ENCODE peak calls at places on chromosome 10, in four cellular contexts. One of them, this sample, is unnamed.

GRCh38 chr10:93461807-93462178 is 20.3 kb downstream of the MYOF start:
- DNase-seq in NB4: peak; percentile 63
- DNase-seq in psoas muscle: no peak
- DNase-seq in MM.1S: no peak
- DNase-seq in this sample: peak; percentile 65

GRCh38 chr10:13865758-13866491 is 279.2 kb downstream of the PRPF18 start:
- DNase-seq in psoas muscle: peak; percentile 38
- DNase-seq in MM.1S: no peak
- DNase-seq in NB4: no peak
- DNase-seq in this sample: peak; percentile 67

GRCh38 chr10:29200280-29200679 is 88.6 kb upstream of the LYZL1 start:
- DNase-seq in MM.1S: peak; percentile 41
- DNase-seq in NB4: no peak
- DNase-seq in psoas muscle: no peak
- DNase-seq in this sample: no peak

GRCh38 chr10:43200538-43201390 is 62.5 kb downstream of the CSGALNACT2 start:
- DNase-seq in NB4: no peak
- DNase-seq in psoas muscle: no peak
- DNase-seq in MM.1S: no peak
- DNase-seq in this sample: no peak

GRCh38 chr10:110525349-110526260 is 27.9 kb downstream of the DUSP5 start:
- DNase-seq in NB4: peak; percentile 41
- DNase-seq in MM.1S: no peak
- DNase-seq in psoas muscle: no peak
- DNase-seq in this sample: peak; percentile 55

GRCh38 chr10:44195120-44196007 is 189.5 kb downstream of the CXCL12 start:
- DNase-seq in MM.1S: no peak
- DNase-seq in NB4: peak; percentile 15
- DNase-seq in psoas muscle: peak; percentile 74
- DNase-seq in this sample: peak; percentile 95

GRCh38 chr10:71981024-71981867 is 17.1 kb downstream of the CHST3 start:
- DNase-seq in NB4: no peak
- DNase-seq in MM.1S: no peak
- DNase-seq in psoas muscle: no peak
- DNase-seq in this sample: peak; percentile 59

GRCh38 chr10:129390726-129391125 is 76.3 kb upstream of the MGMT start:
- DNase-seq in NB4: no peak
- DNase-seq in MM.1S: no peak
- DNase-seq in psoas muscle: no peak
- DNase-seq in this sample: no peak

GRCh38 chr10:76977046-76977445 is 660.6 kb downstream of the KCNMA1 start:
- DNase-seq in psoas muscle: no peak
- DNase-seq in MM.1S: no peak
- DNase-seq in NB4: no peak
- DNase-seq in this sample: no peak

GRCh38 chr10:125340871-125341270 is 180.5 kb upstream of the CTBP2 start:
- DNase-seq in MM.1S: no peak
- DNase-seq in NB4: no peak
- DNase-seq in psoas muscle: no peak
- DNase-seq in this sample: peak; percentile 7

GRCh38 chr10:119409906-119410305 is 132.6 kb downstream of the RGS10 start:
- DNase-seq in psoas muscle: peak; percentile 65
- DNase-seq in NB4: no peak
- DNase-seq in MM.1S: no peak
- DNase-seq in this sample: no peak

GRCh38 chr10:84179059-84179710 is 5.6 kb downstream of the GPR15LG start:
- DNase-seq in NB4: no peak
- DNase-seq in psoas muscle: no peak
- DNase-seq in MM.1S: no peak
- DNase-seq in this sample: peak; percentile 22

GRCh38 chr10:112775892-112776679 is 174.0 kb upstream of the TCF7L2 start:
- DNase-seq in MM.1S: no peak
- DNase-seq in psoas muscle: no peak
- DNase-seq in NB4: no peak
- DNase-seq in this sample: no peak

GRCh38 chr10:5776150-5776880 is 36.9 kb downstream of the GDI2 start:
- DNase-seq in NB4: no peak
- DNase-seq in psoas muscle: no peak
- DNase-seq in MM.1S: no peak
- DNase-seq in this sample: peak; percentile 66

GRCh38 chr10:45261243-45261775 is 54.1 kb downstream of the OR13A1 start:
- DNase-seq in psoas muscle: no peak
- DNase-seq in NB4: no peak
- DNase-seq in MM.1S: no peak
- DNase-seq in this sample: no peak

GRCh38 chr10:122462533-122463465 is 1.4 kb downstream of the HTRA1 start:
- DNase-seq in NB4: no peak
- DNase-seq in MM.1S: no peak
- DNase-seq in psoas muscle: peak; percentile 77
- DNase-seq in this sample: peak; percentile 77

GRCh38 chr10:20582041-20582440 is 315.1 kb downstream of the NEBL start:
- DNase-seq in MM.1S: no peak
- DNase-seq in psoas muscle: no peak
- DNase-seq in NB4: no peak
- DNase-seq in this sample: no peak

GRCh38 chr10:113958631-113959382 is 84.9 kb upstream of the ADRB1 start:
- DNase-seq in MM.1S: no peak
- DNase-seq in NB4: peak; percentile 77
- DNase-seq in psoas muscle: peak; percentile 22
- DNase-seq in this sample: peak; percentile 81

GRCh38 chr10:76086571-76087260 is 655.3 kb downstream of the LRMDA start:
- DNase-seq in psoas muscle: peak; percentile 64
- DNase-seq in NB4: peak; percentile 28
- DNase-seq in MM.1S: no peak
- DNase-seq in this sample: peak; percentile 94

GRCh38 chr10:110410329-110411046 is 87.2 kb upstream of the DUSP5 start:
- DNase-seq in psoas muscle: peak; percentile 35
- DNase-seq in MM.1S: no peak
- DNase-seq in NB4: no peak
- DNase-seq in this sample: peak; percentile 96

GRCh38 chr10:116741391-116742351 is 695 bp downstream of the HSPA12A start:
- DNase-seq in MM.1S: no peak
- DNase-seq in NB4: no peak
- DNase-seq in psoas muscle: peak; percentile 37
- DNase-seq in this sample: no peak

GRCh38 chr10:130301026-130301892 is 165.1 kb downstream of the GLRX3 start:
- DNase-seq in NB4: peak; percentile 89
- DNase-seq in psoas muscle: no peak
- DNase-seq in MM.1S: peak; percentile 60
- DNase-seq in this sample: peak; percentile 76

GRCh38 chr10:100743626-100744135 is 1.7 kb upstream of the PAX2 start:
- DNase-seq in MM.1S: peak; percentile 70
- DNase-seq in NB4: peak; percentile 83
- DNase-seq in psoas muscle: no peak
- DNase-seq in this sample: peak; percentile 69

GRCh38 chr10:94361161-94361794 is 1.5 kb downstream of the NOC3L start:
- DNase-seq in psoas muscle: no peak
- DNase-seq in MM.1S: peak; percentile 38
- DNase-seq in NB4: peak; percentile 33
- DNase-seq in this sample: peak; percentile 42

GRCh38 chr10:98078774-98079173 is 48.4 kb upstream of the CRTAC1 start:
- DNase-seq in MM.1S: no peak
- DNase-seq in psoas muscle: no peak
- DNase-seq in NB4: no peak
- DNase-seq in this sample: no peak

DNA sequence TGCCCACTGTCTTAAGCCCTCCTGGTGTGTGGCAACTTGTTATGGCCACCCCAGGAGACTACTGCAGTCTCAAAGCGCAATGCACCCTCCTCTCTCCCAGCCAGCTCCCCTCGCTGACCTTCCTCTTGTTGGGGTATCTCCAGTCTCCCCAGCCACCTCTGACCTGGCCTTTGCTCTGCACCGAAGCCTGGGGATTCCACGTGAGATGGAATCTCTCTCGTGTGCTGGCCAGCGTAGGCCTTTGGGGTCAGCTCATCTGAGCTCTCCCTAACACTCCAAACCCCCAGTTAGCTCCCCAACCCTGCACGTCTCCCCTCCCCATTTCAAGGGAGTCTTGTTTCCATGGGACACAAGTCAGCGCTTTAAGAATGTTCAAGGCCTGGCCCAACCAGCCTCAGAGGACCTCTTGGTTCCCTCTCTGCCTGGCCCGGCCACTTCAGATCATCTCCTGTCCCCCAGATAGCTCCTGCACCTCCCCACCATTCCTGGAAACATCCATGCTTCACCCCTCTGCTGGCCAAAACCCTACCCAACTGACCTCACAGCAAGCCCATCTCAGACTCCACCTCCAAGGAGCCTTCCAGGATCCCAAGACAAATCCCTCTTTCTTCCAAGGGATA is 11.2 kb downstream of the ITPRIP start:
- DNase-seq in NB4: no peak
- DNase-seq in MM.1S: no peak
- DNase-seq in psoas muscle: no peak
- DNase-seq in this sample: no peak
- H3K4me3 ChIP-seq in NB4: peak overlapping the region; percentile 56
- H3K4me3 ChIP-seq in MM.1S: no peak overlapping the region
- H3K4me3 ChIP-seq in psoas muscle: no peak overlapping the region
- H3K4me3 ChIP-seq in this sample: peak overlapping the region; percentile 61

GRCh38 chr10:3224241-3224640 is 51.7 kb upstream of the PITRM1 start:
- DNase-seq in MM.1S: no peak
- DNase-seq in psoas muscle: no peak
- DNase-seq in NB4: no peak
- DNase-seq in this sample: no peak

GRCh38 chr10:3220853-3221252 is 48.3 kb upstream of the PITRM1 start:
- DNase-seq in MM.1S: no peak
- DNase-seq in psoas muscle: no peak
- DNase-seq in NB4: no peak
- DNase-seq in this sample: no peak

GRCh38 chr10:3225589-3225988 is 53.0 kb upstream of the PITRM1 start:
- DNase-seq in NB4: no peak
- DNase-seq in MM.1S: no peak
- DNase-seq in psoas muscle: no peak
- DNase-seq in this sample: peak; percentile 81

GRCh38 chr10:3217853-3218252 is 45.3 kb upstream of the PITRM1 start:
- DNase-seq in psoas muscle: no peak
- DNase-seq in MM.1S: no peak
- DNase-seq in NB4: no peak
- DNase-seq in this sample: no peak

GRCh38 chr10:3222068-3222467 is 49.5 kb upstream of the PITRM1 start:
- DNase-seq in MM.1S: no peak
- DNase-seq in NB4: peak; percentile 52
- DNase-seq in psoas muscle: no peak
- DNase-seq in this sample: no peak
- TF ChIP-seq CTCF in MM.1S: peak; percentile 31
- TF ChIP-seq CTCF in NB4: peak; percentile 19
- TF ChIP-seq CTCF in psoas muscle: no peak
- TF ChIP-seq CTCF in this sample: no peak

GRCh38 chr10:62186999-62187695 is 81.5 kb downstream of the RTKN2 start:
- DNase-seq in NB4: no peak
- DNase-seq in MM.1S: no peak
- DNase-seq in psoas muscle: no peak
- DNase-seq in this sample: peak; percentile 90
- H3K4me3 ChIP-seq in NB4: no peak overlapping the region
- H3K4me3 ChIP-seq in MM.1S: no peak overlapping the region
- H3K4me3 ChIP-seq in psoas muscle: no peak overlapping the region
- H3K4me3 ChIP-seq in this sample: no peak overlapping the region

DNA sequence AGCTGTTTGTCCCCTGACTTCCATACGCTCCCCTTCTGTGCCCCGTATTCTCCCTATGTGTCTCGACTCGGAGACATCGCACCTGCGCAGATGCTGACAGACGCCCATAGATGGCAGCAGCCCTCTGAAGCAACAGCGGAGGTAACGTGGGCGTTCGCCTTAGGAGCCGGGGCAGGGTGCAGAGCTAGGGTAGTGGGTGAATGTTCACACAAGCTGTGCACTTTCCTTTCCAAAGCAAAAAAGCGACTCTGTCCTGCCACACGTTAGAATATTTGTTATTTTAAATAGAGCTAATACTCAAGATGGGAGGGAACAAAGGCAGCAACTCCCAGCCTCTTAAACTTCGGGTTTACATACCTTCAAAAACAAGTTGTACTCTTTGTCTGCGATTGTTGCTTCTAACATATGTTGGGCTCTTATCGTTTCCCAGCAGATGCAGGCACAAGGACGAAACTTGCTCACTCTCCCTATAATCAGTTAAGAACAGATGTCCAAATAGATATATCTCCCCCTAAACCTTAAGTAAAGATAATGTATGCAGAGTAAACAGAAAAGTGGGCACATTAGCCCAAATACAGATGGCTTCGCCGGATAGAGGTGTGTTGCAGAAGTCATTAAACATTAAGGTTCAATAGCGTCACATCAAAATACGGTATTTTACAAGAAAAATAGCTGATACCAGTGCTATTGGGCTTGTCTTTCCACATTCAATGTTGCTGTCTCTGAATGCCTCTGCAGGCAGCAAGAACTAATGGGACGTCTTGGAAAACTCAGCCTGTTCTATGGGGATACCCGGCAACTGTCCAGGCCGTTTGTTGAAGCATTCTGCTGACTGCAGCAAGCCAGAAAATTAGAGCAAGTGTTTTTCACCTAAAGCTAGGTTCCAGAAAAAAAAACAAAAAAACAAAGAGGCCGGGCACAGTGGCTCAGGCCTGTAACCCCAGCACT is 340.3 kb upstream of the PRKCQ start:
- DNase-seq in MM.1S: peak; percentile 91
- DNase-seq in NB4: peak; percentile 92
- DNase-seq in psoas muscle: peak; percentile 61
- DNase-seq in this sample: peak; percentile 19
- TF ChIP-seq CTCF in MM.1S: peak; percentile 95
- TF ChIP-seq CTCF in NB4: peak; percentile 72
- TF ChIP-seq CTCF in psoas muscle: peak; percentile 62
- TF ChIP-seq CTCF in this sample: peak; percentile 63

DNA sequence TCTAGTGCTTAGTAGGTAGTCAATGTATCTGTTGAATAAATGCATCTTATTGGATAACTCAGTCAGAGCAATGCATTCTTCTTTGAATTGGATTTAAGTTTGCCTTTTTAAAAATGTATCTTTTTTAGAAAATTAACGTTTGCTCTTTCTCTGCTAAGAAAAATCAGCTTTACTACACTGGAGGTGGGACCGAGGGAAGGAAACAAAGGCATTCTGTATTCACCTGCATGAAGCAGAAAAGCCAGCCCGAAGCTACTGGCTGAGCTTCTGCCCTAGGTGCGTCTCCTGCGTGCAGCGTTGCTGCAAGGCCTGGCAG is 22.2 kb upstream of the ITGB1 start:
- DNase-seq in MM.1S: no peak
- DNase-seq in psoas muscle: no peak
- DNase-seq in NB4: no peak
- DNase-seq in this sample: no peak
- H3K4me3 ChIP-seq in MM.1S: peak overlapping the region; percentile 72
- H3K4me3 ChIP-seq in psoas muscle: peak overlapping the region; percentile 70
- H3K4me3 ChIP-seq in NB4: peak overlapping the region; percentile 63
- H3K4me3 ChIP-seq in this sample: peak overlapping the region; percentile 64